ENCODE peak calls at places on chromosomes 7 and 10, in nine cellular contexts. V is kidney, D is esophagus squamous epithelium, R is A549, Z is neural crest cell, G is lung, N is cardiac fibroblast, I is GM06990, S is body of pancreas. B is an unnamed sample.

GRCh38 chr7:38257350-38257677 is 16.1 kb downstream of the TARP start:
- DNase-seq in V (no peak), D (no peak), R (no peak), Z (no peak), G (no peak), N (no peak), I (no peak), S (no peak), B (no peak)

GRCh38 chr10:123236122-123236521 is 81.9 kb downstream of the BUB3 start:
- DNase-seq in V (no peak), D (no peak), R (no peak), Z (no peak), G (no peak), N (no peak), I (peak), S (no peak), B (no peak)

GRCh38 chr7:2129376-2130375 is 103.1 kb downstream of the MAD1L1 start:
- DNase-seq in V (no peak), D (no peak), R (no peak), Z (no peak), G (no peak), N (no peak), I (no peak), S (peak), B (no peak)

GRCh38 chr10:36188054-36188453 is 546.0 kb upstream of the FZD8 start:
- DNase-seq in V (no peak), D (no peak), R (no peak), Z (no peak), G (no peak), N (peak), I (no peak), S (no peak), B (no peak)

GRCh38 chr7:7331523-7331922 is 149.2 kb downstream of the C1GALT1 start:
- DNase-seq in V (no peak), D (no peak), R (no peak), Z (no peak), G (no peak), N (no peak), I (no peak), S (no peak), B (no peak)

GRCh38 chr10:129773359-129773990 is 190.6 kb downstream of the EBF3 start:
- DNase-seq in V (peak), D (no peak), R (no peak), Z (no peak), G (no peak), N (no peak), I (no peak), S (no peak), B (no peak)

GRCh38 chr7:21806388-21806787 is 139.3 kb downstream of the CDCA7L start:
- DNase-seq in V (no peak), D (no peak), R (no peak), Z (no peak), G (no peak), N (no peak), I (no peak), S (no peak), B (no peak)

GRCh38 chr7:1160665-1161010 is 642 bp upstream of the ZFAND2A start:
- DNase-seq in V (peak), D (no peak), R (no peak), Z (no peak), G (no peak), N (no peak), I (no peak), S (no peak), B (peak)

GRCh38 chr7:105256621-105257283 is 132.0 kb downstream of the SRPK2 start:
- DNase-seq in V (no peak), D (no peak), R (no peak), Z (no peak), G (no peak), N (no peak), I (no peak), S (no peak), B (no peak)

GRCh38 chr7:132817844-132818427 is 241.7 kb upstream of the PLXNA4 start:
- DNase-seq in V (no peak), D (no peak), R (no peak), Z (no peak), G (no peak), N (peak), I (no peak), S (no peak), B (no peak)

GRCh38 chr7:157570531-157571200 is 233.9 kb downstream of the DNAJB6 start:
- DNase-seq in V (peak), D (no peak), R (no peak), Z (no peak), G (no peak), N (no peak), I (no peak), S (no peak), B (no peak)

GRCh38 chr7:120337308-120337907 is 64.4 kb downstream of the KCND2 start:
- DNase-seq in V (no peak), D (no peak), R (peak), Z (no peak), G (no peak), N (peak), I (no peak), S (no peak), B (peak)

GRCh38 chr10:29517352-29517923 is 117.3 kb downstream of the SVIL start:
- DNase-seq in V (no peak), D (no peak), R (peak), Z (peak), G (no peak), N (peak), I (no peak), S (peak), B (peak)

GRCh38 chr10:8149991-8150390 is 95.5 kb downstream of the GATA3 start:
- DNase-seq in V (no peak), D (no peak), R (no peak), Z (no peak), G (no peak), N (no peak), I (no peak), S (no peak), B (no peak)

GRCh38 chr10:8150401-8150905 is 96.0 kb downstream of the GATA3 start:
- DNase-seq in V (no peak), D (no peak), R (no peak), Z (no peak), G (no peak), N (no peak), I (no peak), S (no peak), B (no peak)

GRCh38 chr10:8146650-8147049 is 92.2 kb downstream of the GATA3 start:
- DNase-seq in V (no peak), D (no peak), R (no peak), Z (no peak), G (no peak), N (peak), I (no peak), S (no peak), B (no peak)

GRCh38 chr10:8144496-8144895 is 90.0 kb downstream of the GATA3 start:
- DNase-seq in V (no peak), D (no peak), R (no peak), Z (no peak), G (no peak), N (no peak), I (no peak), S (no peak), B (no peak)
- TF ChIP-seq CTCF in V (no peak), D (no peak), R (no peak), Z (no peak), G (no peak), N (no peak), I (no peak), S (no peak), B (no peak)

DNA sequence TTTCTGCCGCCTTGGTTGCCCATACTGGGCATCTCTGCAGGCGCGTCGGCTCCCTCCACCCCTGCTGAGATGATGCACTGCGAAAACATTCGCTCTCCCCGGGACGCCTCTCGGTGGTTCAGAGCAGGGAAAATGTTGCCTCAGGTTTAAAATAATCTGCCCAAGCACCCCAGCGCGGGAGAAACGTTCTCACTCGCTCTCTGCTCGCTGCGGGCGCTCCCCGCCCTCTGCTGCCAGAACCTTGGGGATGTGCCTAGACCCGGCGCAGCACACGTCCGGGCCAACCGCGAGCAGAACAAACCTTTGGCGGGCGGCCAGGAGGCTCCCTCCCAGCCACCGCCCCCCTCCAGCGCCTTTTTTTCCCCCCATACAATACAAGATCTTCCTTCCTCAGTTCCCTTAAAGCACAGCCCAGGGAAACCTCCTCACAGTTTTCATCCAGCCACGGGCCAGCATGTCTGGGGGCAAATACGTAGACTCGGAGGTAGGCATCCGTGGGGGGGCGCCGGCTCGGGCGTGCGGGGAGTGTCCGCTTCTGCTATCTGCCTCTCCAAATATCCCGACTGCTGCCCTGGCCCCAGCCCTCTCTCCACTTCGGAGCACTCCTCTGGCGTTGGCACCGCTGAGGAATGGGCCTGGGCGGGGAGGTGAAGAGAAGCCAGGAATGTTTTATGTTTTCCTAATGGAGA is at the start of gene CAV1:
- DNase-seq in V (peak), D (no peak), R (peak), Z (peak), G (peak), N (peak), I (peak), S (peak), B (peak)
- TF ChIP-seq CTCF in V (no peak), D (no peak), R (peak), Z (no peak), G (no peak), N (peak), I (peak), S (no peak), B (no peak)

GRCh38 chr10:69866688-69867461 is 65.2 kb downstream of the COL13A1 start:
- DNase-seq in V (peak), D (no peak), R (no peak), Z (peak), G (no peak), N (peak), I (no peak), S (no peak), B (peak)
- TF ChIP-seq CTCF in V (no peak), D (no peak), R (no peak), Z (no peak), G (no peak), N (no peak), I (no peak), S (no peak), B (no peak)

GRCh38 chr7:55365680-55366460 is 733 bp downstream of the LANCL2 start:
- DNase-seq in V (peak), D (peak), R (peak), Z (peak), G (peak), N (peak), I (peak), S (peak), B (peak)
- TF ChIP-seq CTCF in V (peak), D (peak), R (no peak), Z (peak), G (no peak), N (no peak), I (no peak), S (no peak), B (peak)

DNA sequence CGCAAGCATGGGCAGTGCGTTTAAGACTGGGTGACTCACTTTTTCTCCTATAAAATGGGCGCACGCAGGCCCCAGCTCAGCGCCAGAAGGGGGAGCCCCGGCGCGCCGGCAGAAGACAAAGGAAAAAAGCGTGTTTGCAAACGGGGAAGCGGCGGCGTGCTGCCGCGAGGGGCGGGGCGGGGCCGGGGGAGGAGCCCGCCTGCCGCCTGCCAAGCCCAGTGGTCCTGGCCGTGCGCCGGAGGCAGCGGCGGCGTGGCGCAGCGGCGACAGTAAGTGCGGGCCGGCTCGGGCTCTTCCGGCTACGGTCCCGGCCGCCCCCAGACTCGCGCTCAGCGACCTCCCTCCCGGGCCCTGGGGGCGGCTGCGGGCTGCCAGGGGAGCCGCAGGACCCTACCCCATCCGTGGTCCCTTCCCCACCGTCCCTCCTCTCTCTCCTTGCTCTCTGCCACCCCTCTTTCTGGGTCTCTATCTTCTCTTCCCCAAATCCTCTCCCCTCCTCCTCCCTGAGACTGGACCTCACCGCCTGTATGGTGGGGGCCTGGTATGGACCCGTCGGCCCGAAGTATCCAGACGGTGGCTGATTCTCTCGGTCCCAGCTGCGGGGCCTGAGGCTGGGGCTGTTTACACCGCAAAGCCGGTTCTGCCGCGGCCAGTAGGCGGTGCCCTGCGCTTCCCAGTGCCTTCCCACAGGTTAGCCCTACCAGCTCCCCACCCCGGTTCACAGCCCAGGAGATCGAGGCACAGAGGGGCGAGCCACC is at the start of gene SLC29A3:
- DNase-seq in V (peak), D (peak), R (peak), Z (peak), G (peak), N (peak), I (peak), S (peak), B (peak)
- TF ChIP-seq CTCF in V (peak), D (peak), R (peak), Z (peak), G (peak), N (peak), I (peak), S (peak), B (peak)

GRCh38 chr7:46129831-46130230 is 208.8 kb upstream of the IGFBP3 start:
- DNase-seq in V (no peak), D (no peak), R (no peak), Z (no peak), G (no peak), N (peak), I (no peak), S (no peak), B (no peak)

GRCh38 chr7:46134385-46134784 is 213.3 kb upstream of the IGFBP3 start:
- DNase-seq in V (peak), D (no peak), R (no peak), Z (no peak), G (no peak), N (no peak), I (no peak), S (no peak), B (no peak)

GRCh38 chr7:46133741-46134140 is 212.7 kb upstream of the IGFBP3 start:
- DNase-seq in V (no peak), D (no peak), R (no peak), Z (no peak), G (no peak), N (no peak), I (no peak), S (no peak), B (no peak)

GRCh38 chr7:46133076-46133475 is 212.0 kb upstream of the IGFBP3 start:
- DNase-seq in V (no peak), D (no peak), R (no peak), Z (no peak), G (no peak), N (no peak), I (no peak), S (no peak), B (no peak)

DNA sequence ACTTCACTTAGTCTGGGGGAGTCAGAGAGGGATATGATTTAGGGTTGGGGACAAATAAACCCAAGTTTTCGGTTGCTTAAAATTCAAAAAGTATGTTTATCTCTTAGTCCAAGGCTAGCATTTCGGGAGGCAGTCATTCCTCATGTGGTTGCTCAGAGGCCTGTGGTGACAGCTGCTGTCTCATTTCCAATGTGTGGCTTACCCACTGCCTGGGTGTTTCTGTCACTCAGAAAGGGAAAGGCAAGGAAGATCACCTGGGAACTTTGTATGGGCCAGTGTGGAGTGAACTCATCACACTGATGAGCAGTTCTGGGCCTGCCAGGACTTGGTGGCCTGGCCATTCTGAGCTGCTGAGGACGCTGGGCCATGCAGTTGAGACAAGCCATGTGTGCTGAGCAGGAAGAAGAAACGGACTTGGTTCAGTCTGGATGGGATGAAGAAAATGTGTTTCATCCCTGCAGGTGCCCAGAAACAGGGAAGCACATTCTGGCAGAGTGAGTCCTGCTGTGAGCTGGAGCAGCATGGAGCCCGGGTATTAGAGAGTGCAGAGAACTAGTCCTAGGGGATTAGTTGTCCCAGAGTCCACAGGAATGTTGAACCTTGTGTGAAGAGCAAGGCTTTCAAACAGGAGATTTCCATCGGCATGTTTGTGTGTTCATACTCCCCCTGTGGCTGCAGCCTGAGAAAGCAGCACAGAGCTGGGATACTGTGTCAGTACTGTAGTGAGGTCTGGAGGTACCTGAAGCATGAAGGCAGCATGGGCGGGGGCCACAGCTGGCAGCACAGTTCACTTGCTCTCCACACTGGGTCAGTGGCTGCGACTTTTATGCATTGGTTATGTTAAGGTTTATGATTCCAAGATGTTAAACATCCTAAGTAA is 211.1 kb upstream of the IGFBP3 start:
- DNase-seq in V (peak), D (no peak), R (no peak), Z (no peak), G (no peak), N (peak), I (no peak), S (no peak), B (peak)
- TF ChIP-seq CTCF in V (no peak), D (no peak), R (peak), Z (peak), G (no peak), N (peak), I (no peak), S (no peak), B (peak)

DNA sequence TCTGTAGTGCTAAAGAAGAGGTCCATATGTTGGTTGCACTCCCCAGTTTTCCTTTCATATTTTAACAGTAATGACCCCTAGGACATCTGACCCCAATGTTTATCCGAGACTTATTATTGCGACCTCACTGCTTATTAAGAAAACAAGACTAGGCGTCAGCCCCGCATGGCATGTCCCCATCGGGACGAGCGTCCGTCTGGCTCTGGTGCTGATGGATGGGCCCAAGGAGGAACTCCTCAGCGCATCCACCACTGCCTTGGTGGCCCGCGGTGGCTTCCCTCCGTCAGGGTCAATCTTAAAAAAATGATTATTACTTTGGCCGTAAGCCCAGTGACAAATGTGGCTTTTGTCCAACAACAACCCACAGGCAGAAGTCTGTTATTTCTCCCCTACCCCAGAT is 40.1 kb upstream of the CXCL12 start:
- DNase-seq in V (no peak), D (no peak), R (no peak), Z (no peak), G (no peak), N (peak), I (no peak), S (no peak), B (no peak)
- TF ChIP-seq CTCF in V (no peak), D (no peak), R (no peak), Z (no peak), G (no peak), N (no peak), I (no peak), S (no peak), B (no peak)

GRCh38 chr7:116246357-116246756 is 36.0 kb downstream of the TES start:
- DNase-seq in V (no peak), D (no peak), R (no peak), Z (no peak), G (no peak), N (no peak), I (no peak), S (no peak), B (no peak)

GRCh38 chr7:116252249-116252648 is 41.9 kb downstream of the TES start:
- DNase-seq in V (no peak), D (no peak), R (no peak), Z (no peak), G (no peak), N (no peak), I (no peak), S (no peak), B (no peak)

GRCh38 chr7:116251675-116252074 is 41.3 kb downstream of the TES start:
- DNase-seq in V (no peak), D (no peak), R (no peak), Z (no peak), G (no peak), N (no peak), I (no peak), S (no peak), B (no peak)

DNA sequence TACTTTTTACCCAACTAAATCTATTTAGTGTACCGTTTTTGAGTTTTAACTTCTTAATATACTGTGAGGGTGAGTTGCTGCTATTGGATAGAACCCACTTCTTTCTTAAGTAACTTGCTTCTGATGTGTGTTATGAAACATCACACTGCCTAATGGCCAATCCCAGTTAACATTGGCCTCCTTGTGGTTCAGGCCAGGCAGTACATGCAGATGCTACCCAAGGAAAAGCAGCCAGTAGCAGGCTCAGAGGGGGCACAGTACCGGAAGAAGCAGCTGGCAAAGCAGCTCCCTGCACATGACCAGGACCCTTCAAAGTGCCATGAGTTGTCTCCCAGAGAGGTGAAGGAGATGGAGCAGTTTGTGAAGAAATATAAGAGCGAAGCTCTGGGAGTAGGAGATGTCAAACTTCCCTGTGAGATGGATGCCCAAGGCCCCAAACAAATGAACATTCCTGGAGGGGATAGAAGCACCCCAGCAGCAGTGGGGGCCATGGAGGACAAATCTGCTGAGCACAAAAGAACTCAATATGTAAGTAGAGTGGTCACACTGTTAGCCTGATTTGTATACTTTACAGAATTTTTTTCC is 39.7 kb downstream of the TES start:
- DNase-seq in V (no peak), D (no peak), R (peak), Z (no peak), G (no peak), N (peak), I (no peak), S (no peak), B (peak)
- TF ChIP-seq CTCF in V (no peak), D (no peak), R (peak), Z (peak), G (no peak), N (peak), I (peak), S (no peak), B (peak)

GRCh38 chr10:46787321-46787615 is 124.0 kb upstream of the PTPN20 start:
- DNase-seq in V (peak), D (no peak), R (peak), Z (no peak), G (no peak), N (peak), I (no peak), S (peak), B (peak)
- TF ChIP-seq CTCF in V (no peak), D (no peak), R (no peak), Z (no peak), G (no peak), N (no peak), I (no peak), S (no peak), B (no peak)

B was measured in Calu3.